ENCODE peak calls at places on chromosomes 2 and 18, in nine cellular contexts. L is fibroblast of pulmonary artery; W is activated CD4-positive, alpha-beta memory T cell treated with anti-CD3 and anti-CD28 coated beads, Interleukin-2, amount 10 ng/mL, durations not matched to agents 7 days and 5 days; Y is H9; T is right atrium auricular region; Q is stimulated activated CD4-positive, alpha-beta T cell treated with anti-CD3 and anti-CD28 coated beads, TNF-alpha, amount 100 ng/mL, for 1 hour; O is OCI-LY7; M is stromal cell of bone marrow; G is LHCN-M2. J is an unnamed sample.

GRCh38 chr2:10038123-10038522 is 5.2 kb upstream of the KLF11 start:
- DNase-seq in Y (no peak), Q (no peak), M (no peak), O (no peak), G (no peak), T (no peak), W (no peak), L (no peak), J (no peak)

GRCh38 chr2:206480161-206480560 is 36.8 kb downstream of the ADAM23 start:
- DNase-seq in O (no peak), G (peak; percentile 50), T (no peak), Y (no peak), M (no peak), W (no peak), L (peak; percentile 2), Q (no peak), J (no peak)

GRCh38 chr2:159201321-159202063 is 85.0 kb downstream of the WDSUB1 start:
- DNase-seq in Y (no peak), M (no peak), T (no peak), W (peak; percentile 22), G (no peak), O (no peak), Q (no peak), L (no peak), J (peak; percentile 78)

GRCh38 chr2:151638188-151638933 is 95.9 kb downstream of the NEB start:
- DNase-seq in Q (no peak), Y (no peak), T (no peak), L (no peak), M (no peak), W (peak; percentile 40), G (peak; percentile 51), O (peak; percentile 5), J (peak; percentile 61)

GRCh38 chr2:238423561-238424312 is 3.0 kb upstream of the ASB1 start:
- DNase-seq in T (no peak), O (no peak), L (no peak), W (no peak), M (no peak), Q (no peak), Y (no peak), G (peak; percentile 57), J (no peak)

GRCh38 chr2:191369034-191369433 is 123.8 kb downstream of the MYO1B start:
- DNase-seq in L (peak; percentile 35), O (no peak), Y (no peak), M (no peak), T (no peak), G (no peak), W (no peak), Q (no peak), J (no peak)

GRCh38 chr2:158297120-158297519 is 159.4 kb downstream of the CCDC148 start:
- DNase-seq in W (no peak), O (no peak), M (no peak), T (no peak), G (no peak), Y (no peak), Q (no peak), L (no peak), J (no peak)

GRCh38 chr2:118865106-118865505 is 17.7 kb upstream of the EN1 start:
- DNase-seq in T (no peak), L (peak; percentile 71), G (peak; percentile 41), M (no peak), Q (no peak), O (peak; percentile 55), Y (peak; percentile 69), W (no peak), J (peak; percentile 64)

GRCh38 chr2:147862859-147863516 is 18.2 kb downstream of the ACVR2A start:
- DNase-seq in G (no peak), Q (no peak), W (no peak), M (no peak), O (no peak), Y (no peak), T (no peak), L (no peak), J (peak; percentile 5)

GRCh38 chr2:190407246-190407661 is 901 bp upstream of the MFSD6 start:
- DNase-seq in Q (no peak), Y (peak; percentile 33), L (no peak), G (no peak), M (no peak), O (peak; percentile 14), W (peak; percentile 55), T (no peak), J (peak; percentile 37)

GRCh38 chr18:64438178-64438577 is 289.3 kb upstream of the LINC00305 start:
- DNase-seq in Q (no peak), L (no peak), O (no peak), G (no peak), W (no peak), M (no peak), Y (no peak), T (no peak), J (no peak)